ENCODE peak calls at places on chromosomes 11 and 22, in ten cellular contexts. S is fibroblast of the aortic adventitia; Z is lower lobe of right lung; T is adrenal gland; O is CD8-positive, alpha-beta T cell; U is HFF-Myc; C is dorsolateral prefrontal cortex; X is cardiac fibroblast; J is AG09309; M is brain microvascular endothelial cell. I is an unnamed sample.

GRCh38 chr11:9461760-9462134 is 935 bp downstream of the ZNF143 start:
- DNase-seq in S (peak), Z (no peak), T (no peak), O (no peak), U (no peak), C (no peak), X (peak), J (no peak), M (peak), I (no peak)

GRCh38 chr22:41446057-41446501 is 522 bp downstream of the TOB2 start:
- DNase-seq in S (peak), Z (peak), T (peak), O (no peak), U (no peak), C (no peak), X (no peak), J (no peak), M (no peak), I (no peak)

GRCh38 chr11:12148882-12149281 is 38.5 kb downstream of the MICAL2 start:
- DNase-seq in S (no peak), Z (no peak), T (no peak), O (no peak), U (no peak), C (no peak), X (no peak), J (no peak), M (no peak), I (no peak)

GRCh38 chr11:6300325-6300724 is 20.0 kb downstream of the CAVIN3 start:
- DNase-seq in S (no peak), Z (no peak), T (no peak), O (no peak), U (no peak), C (no peak), X (no peak), J (no peak), M (no peak), I (no peak)

GRCh38 chr22:47620391-47620790 is 857.9 kb downstream of the TBC1D22A start:
- DNase-seq in S (no peak), Z (no peak), T (no peak), O (no peak), U (no peak), C (no peak), X (no peak), J (no peak), M (no peak), I (no peak)

GRCh38 chr11:62578541-62578940 is 4.8 kb upstream of the EEF1G start:
- DNase-seq in S (no peak), Z (no peak), T (no peak), O (no peak), U (no peak), C (no peak), X (no peak), J (no peak), M (no peak), I (no peak)

GRCh38 chr11:79062814-79063762 is 377.7 kb downstream of the TENM4 start:
- DNase-seq in S (peak), Z (no peak), T (no peak), O (no peak), U (no peak), C (no peak), X (peak), J (no peak), M (peak), I (no peak)

GRCh38 chr11:102575016-102575415 is 44.5 kb upstream of the MMP7 start:
- DNase-seq in S (no peak), Z (no peak), T (no peak), O (no peak), U (no peak), C (no peak), X (no peak), J (no peak), M (no peak), I (no peak)

GRCh38 chr11:44695169-44695833 is 31.5 kb upstream of the TSPAN18 start:
- DNase-seq in S (no peak), Z (no peak), T (no peak), O (no peak), U (no peak), C (no peak), X (no peak), J (no peak), M (no peak), I (no peak)

GRCh38 chr11:14746857-14747256 is 103.3 kb downstream of the PDE3B start:
- DNase-seq in S (no peak), Z (no peak), T (no peak), O (no peak), U (no peak), C (no peak), X (no peak), J (no peak), M (no peak), I (no peak)

GRCh38 chr11:93160808-93161207 is 37.0 kb downstream of the SLC36A4 start:
- DNase-seq in S (no peak), Z (no peak), T (no peak), O (no peak), U (no peak), C (no peak), X (peak), J (no peak), M (no peak), I (no peak)

GRCh38 chr11:67400942-67401494 is 640 bp downstream of the PPP1CA start:
- DNase-seq in S (peak), Z (no peak), T (no peak), O (no peak), U (no peak), C (no peak), X (peak), J (no peak), M (no peak), I (no peak)

GRCh38 chr22:38167988-38168407 is 13.6 kb downstream of the PLA2G6 start:
- DNase-seq in S (no peak), Z (no peak), T (no peak), O (no peak), U (no peak), C (no peak), X (peak), J (no peak), M (no peak), I (no peak)

GRCh38 chr22:44821741-44822425 is 69.5 kb downstream of the ARHGAP8 start:
- DNase-seq in S (no peak), Z (no peak), T (no peak), O (no peak), U (no peak), C (no peak), X (no peak), J (no peak), M (no peak), I (no peak)

GRCh38 chr22:45101828-45102227 is 61.9 kb upstream of the NUP50 start:
- DNase-seq in S (peak), Z (peak), T (peak), O (no peak), U (peak), C (no peak), X (peak), J (no peak), M (peak), I (no peak)

GRCh38 chr11:10606536-10607208 is 38.2 kb upstream of the LYVE1 start:
- DNase-seq in S (peak), Z (no peak), T (peak), O (no peak), U (no peak), C (no peak), X (peak), J (peak), M (peak), I (peak)

GRCh38 chr11:8686325-8686724 is 3.7 kb downstream of the RPL27A start:
- DNase-seq in S (no peak), Z (no peak), T (peak), O (no peak), U (no peak), C (no peak), X (no peak), J (no peak), M (no peak), I (no peak)

GRCh38 chr11:10387209-10388083 is 67.6 kb upstream of the AMPD3 start:
- DNase-seq in S (peak), Z (no peak), T (no peak), O (no peak), U (peak), C (no peak), X (peak), J (peak), M (peak), I (peak)

GRCh38 chr11:62560566-62561103 is 13.1 kb downstream of the EEF1G start:
- DNase-seq in S (peak), Z (peak), T (peak), O (peak), U (peak), C (no peak), X (peak), J (peak), M (peak), I (peak)

GRCh38 chr22:38180841-38181452 is 683 bp downstream of the PLA2G6 start:
- DNase-seq in S (no peak), Z (peak), T (peak), O (no peak), U (no peak), C (peak), X (no peak), J (no peak), M (no peak), I (no peak)

GRCh38 chr11:75547617-75548054 is 14.4 kb upstream of the SERPINH1 start:
- DNase-seq in S (peak), Z (peak), T (peak), O (no peak), U (no peak), C (no peak), X (peak), J (no peak), M (no peak), I (no peak)

GRCh38 chr11:64853709-64854108 is 9.3 kb upstream of the CDC42BPG start:
- DNase-seq in S (no peak), Z (no peak), T (no peak), O (no peak), U (no peak), C (no peak), X (no peak), J (no peak), M (no peak), I (no peak)
- H3K4me3 ChIP-seq in S (no peak), Z (no peak), T (no peak), O (peak), U (no peak), C (no peak), X (no peak), J (no peak), M (no peak), I (no peak)

GRCh38 chr11:70061734-70062133 is 16.4 kb upstream of the ANO1 start:
- DNase-seq in S (no peak), Z (no peak), T (no peak), O (no peak), U (no peak), C (no peak), X (no peak), J (no peak), M (no peak), I (no peak)
- TF ChIP-seq CTCF in S (no peak), Z (no peak), T (no peak), O (no peak), U (no peak), C (no peak), X (no peak), J (no peak), M (no peak), I (no peak)

GRCh38 chr22:29074276-29074625 is 1.4 kb downstream of the KREMEN1 start:
- DNase-seq in S (no peak), Z (no peak), T (no peak), O (no peak), U (no peak), C (no peak), X (no peak), J (no peak), M (no peak), I (no peak)
- H3K4me3 ChIP-seq in S (peak), Z (peak), T (peak), O (no peak), U (peak), C (peak), X (peak), J (peak), M (no peak), I (no peak)

GRCh38 chr11:65557280-65558001 is 718 bp downstream of the LTBP3 start:
- DNase-seq in S (peak), Z (no peak), T (no peak), O (no peak), U (no peak), C (no peak), X (no peak), J (no peak), M (no peak), I (no peak)

GRCh38 chr11:65558785-65559509 is 788 bp upstream of the LTBP3 start:
- DNase-seq in S (peak), Z (peak), T (peak), O (no peak), U (no peak), C (peak), X (peak), J (no peak), M (peak), I (no peak)

GRCh38 chr11:65556470-65557279 is 1.5 kb downstream of the LTBP3 start:
- DNase-seq in S (no peak), Z (no peak), T (no peak), O (no peak), U (no peak), C (no peak), X (no peak), J (no peak), M (no peak), I (no peak)

GRCh38 chr11:65559535-65559934 is 1.4 kb upstream of the LTBP3 start:
- DNase-seq in S (no peak), Z (no peak), T (no peak), O (no peak), U (no peak), C (no peak), X (no peak), J (no peak), M (no peak), I (no peak)

DNA sequence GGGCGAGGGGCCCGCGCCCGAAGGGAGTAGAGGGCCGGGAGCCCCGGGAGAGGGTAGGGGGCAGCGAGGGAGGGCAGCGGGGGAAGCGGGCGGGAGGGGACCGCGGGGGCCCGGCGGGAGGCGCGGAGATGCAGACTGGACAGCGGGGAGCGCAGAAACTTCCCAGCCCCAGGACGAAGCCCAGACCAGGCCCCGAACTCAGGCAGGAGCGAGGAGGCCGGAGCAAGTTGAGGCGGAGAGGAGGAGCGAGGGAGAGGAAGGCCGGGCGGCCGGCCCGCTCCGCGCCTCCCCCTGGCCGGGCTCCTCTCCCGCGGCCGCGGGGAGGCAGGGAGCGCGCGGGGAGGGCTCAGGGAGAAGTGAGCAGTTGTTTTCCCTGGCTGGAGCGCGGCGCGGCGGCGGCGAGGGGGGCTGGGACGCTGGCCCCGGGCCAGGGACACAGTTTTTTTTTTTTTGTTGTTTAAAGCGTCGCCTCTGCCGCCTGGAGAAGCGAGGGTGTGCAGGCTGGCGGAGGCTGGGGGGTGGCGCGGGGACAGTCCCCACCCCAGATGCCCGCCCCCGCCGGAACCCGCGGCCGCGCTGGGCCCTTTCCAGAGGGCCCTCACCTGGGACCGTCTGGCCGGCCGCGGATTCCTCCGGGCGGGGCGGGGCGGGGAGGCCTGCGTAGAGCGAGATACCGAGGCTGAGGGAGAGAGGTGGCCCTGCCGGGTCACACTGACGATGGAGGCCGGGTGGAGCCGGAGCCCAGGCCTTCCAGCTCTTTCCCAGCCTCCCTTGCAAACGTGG is at the start of gene LTBP3:
- DNase-seq in S (peak), Z (peak), T (peak), O (no peak), U (no peak), C (peak), X (peak), J (no peak), M (peak), I (no peak)
- TF ChIP-seq CTCF in S (no peak), Z (no peak), T (no peak), O (no peak), U (no peak), C (peak), X (no peak), J (no peak), M (no peak), I (no peak)

GRCh38 chr11:76767659-76768058 is 15.5 kb upstream of the TSKU start:
- DNase-seq in S (no peak), Z (no peak), T (no peak), O (no peak), U (no peak), C (no peak), X (no peak), J (no peak), M (no peak), I (no peak)

GRCh38 chr11:76770642-76771445 is 12.3 kb upstream of the TSKU start:
- DNase-seq in S (peak), Z (no peak), T (no peak), O (no peak), U (peak), C (no peak), X (peak), J (peak), M (peak), I (peak)

GRCh38 chr11:76769645-76770586 is 13.2 kb upstream of the TSKU start:
- DNase-seq in S (peak), Z (no peak), T (no peak), O (no peak), U (no peak), C (no peak), X (no peak), J (no peak), M (peak), I (no peak)

GRCh38 chr11:76768091-76769047 is 14.8 kb upstream of the TSKU start:
- DNase-seq in S (peak), Z (peak), T (no peak), O (no peak), U (no peak), C (no peak), X (peak), J (no peak), M (no peak), I (no peak)

DNA sequence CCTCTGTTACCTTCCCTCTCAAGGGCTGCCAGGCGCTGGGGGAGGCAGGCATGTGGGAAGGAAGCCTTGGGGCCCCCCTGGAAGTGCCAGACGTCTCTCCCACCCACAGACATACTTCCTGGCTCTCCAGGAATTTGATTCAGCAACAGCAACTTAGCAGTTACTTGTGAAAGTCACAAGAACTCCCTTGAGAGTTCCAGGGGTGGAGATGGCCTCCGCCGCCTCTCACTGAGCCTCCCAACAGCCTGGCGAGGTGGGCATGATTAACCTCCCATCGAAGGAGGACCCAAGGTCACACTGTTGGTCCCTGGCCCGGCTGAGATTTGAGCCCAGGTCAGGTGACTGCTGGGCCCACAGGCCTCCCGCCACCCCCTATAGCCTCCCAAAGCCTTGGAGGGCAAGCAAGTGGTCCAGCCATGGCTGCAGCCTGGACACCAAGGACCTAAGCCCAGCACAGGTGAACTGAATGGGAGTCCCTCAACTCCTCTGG is 14.0 kb upstream of the TSKU start:
- DNase-seq in S (no peak), Z (no peak), T (no peak), O (no peak), U (no peak), C (no peak), X (no peak), J (no peak), M (peak), I (no peak)
- H3K4me3 ChIP-seq in S (no peak), Z (peak), T (no peak), O (no peak), U (no peak), C (no peak), X (no peak), J (no peak), M (no peak), I (no peak)

GRCh38 chr11:103659138-103659734 is 377.2 kb upstream of the DDI1 start:
- DNase-seq in S (no peak), Z (no peak), T (no peak), O (no peak), U (no peak), C (no peak), X (no peak), J (no peak), M (no peak), I (no peak)
- TF ChIP-seq CTCF in S (peak), Z (no peak), T (no peak), O (no peak), U (peak), C (no peak), X (peak), J (peak), M (peak), I (peak)

DNA sequence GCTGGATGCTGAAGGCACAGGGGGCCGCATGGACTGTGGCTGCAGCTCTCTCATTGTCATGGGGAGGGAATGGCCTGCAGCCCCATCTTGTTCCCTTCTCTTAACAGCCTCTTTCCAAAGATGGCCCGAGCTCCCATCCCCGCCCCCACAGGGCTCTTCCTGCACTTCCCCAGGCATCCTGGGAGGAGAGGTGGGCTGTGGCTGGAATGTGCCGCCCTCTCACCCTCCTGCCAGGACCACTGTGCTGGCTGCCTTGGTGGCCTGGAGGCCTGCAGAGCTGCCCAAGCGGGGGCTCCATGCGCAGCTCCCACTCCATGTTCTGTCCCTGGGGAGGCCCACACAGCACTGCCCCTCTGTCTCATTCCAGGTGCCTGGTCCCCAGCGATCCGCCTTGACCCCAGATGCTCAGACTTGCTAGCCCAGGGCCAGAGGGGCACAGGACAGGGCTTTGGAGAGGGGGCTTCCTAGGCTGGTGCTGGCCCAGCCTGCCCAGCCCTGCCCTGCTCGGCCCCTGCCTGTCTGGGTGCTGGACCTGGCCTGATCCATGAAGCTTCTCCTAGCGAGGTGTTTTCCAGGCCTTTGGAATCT is 56.6 kb downstream of the RTN4R start:
- DNase-seq in S (no peak), Z (no peak), T (no peak), O (no peak), U (no peak), C (no peak), X (no peak), J (no peak), M (no peak), I (no peak)
- H3K4me3 ChIP-seq in S (no peak), Z (no peak), T (no peak), O (no peak), U (no peak), C (peak), X (peak), J (no peak), M (no peak), I (no peak)

I was measured in AG04449.